ENCODE peak calls at places on chromosomes 2 and 18, in six cellular contexts. One of them, this sample, is unnamed.

GRCh38 chr2:54422072-54422581 is 34.0 kb upstream of the SPTBN1 start:
- DNase-seq in activated naive CD4-positive, alpha-beta T cell: no peak
- DNase-seq in psoas muscle: no peak
- DNase-seq in stimulated activated CD4-positive, alpha-beta T cell treated with anti-CD3 and anti-CD28 coated beads, Interleukin-1b, Interleukin-23, amount 100 ng/mL, for 24 hours: no peak
- DNase-seq in ELR: no peak
- DNase-seq in non-pigmented ciliary epithelial cell: no peak
- DNase-seq in this sample: no peak

GRCh38 chr2:9207641-9208301 is 1.2 kb downstream of the ASAP2 start:
- DNase-seq in stimulated activated CD4-positive, alpha-beta T cell treated with anti-CD3 and anti-CD28 coated beads, Interleukin-1b, Interleukin-23, amount 100 ng/mL, for 24 hours: no peak
- DNase-seq in psoas muscle: no peak
- DNase-seq in non-pigmented ciliary epithelial cell: no peak
- DNase-seq in activated naive CD4-positive, alpha-beta T cell: no peak
- DNase-seq in ELR: peak
- DNase-seq in this sample: peak

GRCh38 chr2:218605438-218605837 is 2.3 kb upstream of the PLCD4 start:
- DNase-seq in stimulated activated CD4-positive, alpha-beta T cell treated with anti-CD3 and anti-CD28 coated beads, Interleukin-1b, Interleukin-23, amount 100 ng/mL, for 24 hours: no peak
- DNase-seq in non-pigmented ciliary epithelial cell: no peak
- DNase-seq in activated naive CD4-positive, alpha-beta T cell: no peak
- DNase-seq in psoas muscle: peak
- DNase-seq in ELR: no peak
- DNase-seq in this sample: no peak

GRCh38 chr18:5214583-5215351 is 17.7 kb upstream of the AKAIN1 start:
- DNase-seq in stimulated activated CD4-positive, alpha-beta T cell treated with anti-CD3 and anti-CD28 coated beads, Interleukin-1b, Interleukin-23, amount 100 ng/mL, for 24 hours: no peak
- DNase-seq in non-pigmented ciliary epithelial cell: no peak
- DNase-seq in psoas muscle: no peak
- DNase-seq in activated naive CD4-positive, alpha-beta T cell: no peak
- DNase-seq in ELR: no peak
- DNase-seq in this sample: no peak

GRCh38 chr18:34647251-34647650 is 62.8 kb upstream of the DTNA start:
- DNase-seq in stimulated activated CD4-positive, alpha-beta T cell treated with anti-CD3 and anti-CD28 coated beads, Interleukin-1b, Interleukin-23, amount 100 ng/mL, for 24 hours: no peak
- DNase-seq in non-pigmented ciliary epithelial cell: no peak
- DNase-seq in activated naive CD4-positive, alpha-beta T cell: no peak
- DNase-seq in psoas muscle: no peak
- DNase-seq in ELR: peak
- DNase-seq in this sample: no peak

GRCh38 chr2:47076586-47077441 is 78.3 kb downstream of the STPG4 start:
- DNase-seq in stimulated activated CD4-positive, alpha-beta T cell treated with anti-CD3 and anti-CD28 coated beads, Interleukin-1b, Interleukin-23, amount 100 ng/mL, for 24 hours: no peak
- DNase-seq in ELR: peak
- DNase-seq in non-pigmented ciliary epithelial cell: peak
- DNase-seq in psoas muscle: no peak
- DNase-seq in activated naive CD4-positive, alpha-beta T cell: no peak
- DNase-seq in this sample: peak

GRCh38 chr2:85437488-85438290 is 19.2 kb downstream of the SH2D6 start:
- DNase-seq in psoas muscle: peak
- DNase-seq in non-pigmented ciliary epithelial cell: no peak
- DNase-seq in activated naive CD4-positive, alpha-beta T cell: peak
- DNase-seq in ELR: peak
- DNase-seq in stimulated activated CD4-positive, alpha-beta T cell treated with anti-CD3 and anti-CD28 coated beads, Interleukin-1b, Interleukin-23, amount 100 ng/mL, for 24 hours: peak
- DNase-seq in this sample: no peak

GRCh38 chr2:236378851-236379250 is 114.6 kb upstream of the ASB18 start:
- DNase-seq in psoas muscle: no peak
- DNase-seq in non-pigmented ciliary epithelial cell: no peak
- DNase-seq in stimulated activated CD4-positive, alpha-beta T cell treated with anti-CD3 and anti-CD28 coated beads, Interleukin-1b, Interleukin-23, amount 100 ng/mL, for 24 hours: no peak
- DNase-seq in ELR: no peak
- DNase-seq in activated naive CD4-positive, alpha-beta T cell: no peak
- DNase-seq in this sample: no peak

GRCh38 chr2:221377061-221377460 is 195.0 kb downstream of the EPHA4 start:
- DNase-seq in non-pigmented ciliary epithelial cell: no peak
- DNase-seq in activated naive CD4-positive, alpha-beta T cell: no peak
- DNase-seq in psoas muscle: no peak
- DNase-seq in ELR: no peak
- DNase-seq in stimulated activated CD4-positive, alpha-beta T cell treated with anti-CD3 and anti-CD28 coated beads, Interleukin-1b, Interleukin-23, amount 100 ng/mL, for 24 hours: no peak
- DNase-seq in this sample: no peak

GRCh38 chr18:56984731-56985130 is 162.2 kb upstream of the BOD1L2 start:
- DNase-seq in ELR: no peak
- DNase-seq in activated naive CD4-positive, alpha-beta T cell: no peak
- DNase-seq in non-pigmented ciliary epithelial cell: no peak
- DNase-seq in psoas muscle: no peak
- DNase-seq in stimulated activated CD4-positive, alpha-beta T cell treated with anti-CD3 and anti-CD28 coated beads, Interleukin-1b, Interleukin-23, amount 100 ng/mL, for 24 hours: no peak
- DNase-seq in this sample: no peak

GRCh38 chr18:55906533-55906932 is 318.5 kb upstream of the TCF4 start:
- DNase-seq in stimulated activated CD4-positive, alpha-beta T cell treated with anti-CD3 and anti-CD28 coated beads, Interleukin-1b, Interleukin-23, amount 100 ng/mL, for 24 hours: no peak
- DNase-seq in ELR: peak
- DNase-seq in psoas muscle: no peak
- DNase-seq in activated naive CD4-positive, alpha-beta T cell: no peak
- DNase-seq in non-pigmented ciliary epithelial cell: no peak
- DNase-seq in this sample: no peak

GRCh38 chr2:241357531-241357930 is 1.4 kb downstream of the FARP2 start:
- DNase-seq in activated naive CD4-positive, alpha-beta T cell: no peak
- DNase-seq in stimulated activated CD4-positive, alpha-beta T cell treated with anti-CD3 and anti-CD28 coated beads, Interleukin-1b, Interleukin-23, amount 100 ng/mL, for 24 hours: no peak
- DNase-seq in psoas muscle: no peak
- DNase-seq in non-pigmented ciliary epithelial cell: no peak
- DNase-seq in ELR: no peak
- DNase-seq in this sample: no peak

GRCh38 chr18:26089247-26090129 is 925 bp downstream of the SS18 start:
- DNase-seq in non-pigmented ciliary epithelial cell: no peak
- DNase-seq in psoas muscle: no peak
- DNase-seq in ELR: peak
- DNase-seq in activated naive CD4-positive, alpha-beta T cell: no peak
- DNase-seq in stimulated activated CD4-positive, alpha-beta T cell treated with anti-CD3 and anti-CD28 coated beads, Interleukin-1b, Interleukin-23, amount 100 ng/mL, for 24 hours: no peak
- DNase-seq in this sample: peak

GRCh38 chr2:9918275-9918674 is 33.2 kb upstream of the GRHL1 start:
- DNase-seq in ELR: peak
- DNase-seq in activated naive CD4-positive, alpha-beta T cell: no peak
- DNase-seq in non-pigmented ciliary epithelial cell: no peak
- DNase-seq in stimulated activated CD4-positive, alpha-beta T cell treated with anti-CD3 and anti-CD28 coated beads, Interleukin-1b, Interleukin-23, amount 100 ng/mL, for 24 hours: no peak
- DNase-seq in psoas muscle: no peak
- DNase-seq in this sample: no peak

GRCh38 chr2:178233428-178233827 is 39.1 kb downstream of the OSBPL6 start:
- DNase-seq in ELR: peak
- DNase-seq in non-pigmented ciliary epithelial cell: no peak
- DNase-seq in psoas muscle: no peak
- DNase-seq in activated naive CD4-positive, alpha-beta T cell: no peak
- DNase-seq in stimulated activated CD4-positive, alpha-beta T cell treated with anti-CD3 and anti-CD28 coated beads, Interleukin-1b, Interleukin-23, amount 100 ng/mL, for 24 hours: no peak
- DNase-seq in this sample: no peak

GRCh38 chr18:23690505-23691068 is 1.3 kb downstream of the LAMA3 start:
- DNase-seq in ELR: peak
- DNase-seq in activated naive CD4-positive, alpha-beta T cell: no peak
- DNase-seq in non-pigmented ciliary epithelial cell: no peak
- DNase-seq in stimulated activated CD4-positive, alpha-beta T cell treated with anti-CD3 and anti-CD28 coated beads, Interleukin-1b, Interleukin-23, amount 100 ng/mL, for 24 hours: no peak
- DNase-seq in psoas muscle: no peak
- DNase-seq in this sample: peak

GRCh38 chr2:160927335-160927734 is 232.9 kb upstream of the TANK start:
- DNase-seq in stimulated activated CD4-positive, alpha-beta T cell treated with anti-CD3 and anti-CD28 coated beads, Interleukin-1b, Interleukin-23, amount 100 ng/mL, for 24 hours: no peak
- DNase-seq in activated naive CD4-positive, alpha-beta T cell: no peak
- DNase-seq in ELR: no peak
- DNase-seq in psoas muscle: no peak
- DNase-seq in non-pigmented ciliary epithelial cell: no peak
- DNase-seq in this sample: no peak

GRCh38 chr2:38095996-38096861 is 20.3 kb upstream of the CYP1B1 start:
- DNase-seq in psoas muscle: peak
- DNase-seq in activated naive CD4-positive, alpha-beta T cell: no peak
- DNase-seq in ELR: peak
- DNase-seq in stimulated activated CD4-positive, alpha-beta T cell treated with anti-CD3 and anti-CD28 coated beads, Interleukin-1b, Interleukin-23, amount 100 ng/mL, for 24 hours: no peak
- DNase-seq in non-pigmented ciliary epithelial cell: no peak
- DNase-seq in this sample: no peak

GRCh38 chr2:156470975-156471583 is 34.9 kb downstream of the GPD2 start:
- DNase-seq in psoas muscle: no peak
- DNase-seq in stimulated activated CD4-positive, alpha-beta T cell treated with anti-CD3 and anti-CD28 coated beads, Interleukin-1b, Interleukin-23, amount 100 ng/mL, for 24 hours: no peak
- DNase-seq in non-pigmented ciliary epithelial cell: no peak
- DNase-seq in activated naive CD4-positive, alpha-beta T cell: no peak
- DNase-seq in ELR: no peak
- DNase-seq in this sample: no peak